ENCODE peak calls at places on chromosomes 6 and 20, in seven cellular contexts. J is right lobe of liver, S is lower lobe of right lung, O is colonic mucosa, W is Peyer's patch, T is heart right ventricle, D is H9. P is an unnamed sample.

GRCh38 chr20:45813006-45813340 is 529 bp downstream of the UBE2C start:
- DNase-seq in J (no peak), S (no peak), O (no peak), W (no peak), T (no peak), D (no peak), P (no peak)

GRCh38 chr6:33949877-33950831 is 146.4 kb upstream of the MLN start:
- DNase-seq in J (no peak), S (no peak), O (peak; percentile 71), W (no peak), T (no peak), D (no peak), P (peak; percentile 66)

GRCh38 chr6:107491059-107491609 is 1.2 kb downstream of the SOBP start:
- DNase-seq in J (peak; percentile 69), S (peak; percentile 63), O (peak; percentile 32), W (no peak), T (peak; percentile 78), D (peak; percentile 64), P (peak; percentile 65)

GRCh38 chr6:3382399-3383279 is 74.2 kb downstream of the SLC22A23 start:
- DNase-seq in J (no peak), S (no peak), O (peak; percentile 74), W (no peak), T (no peak), D (no peak), P (no peak)

GRCh38 chr20:11845311-11845710 is 72.4 kb upstream of the BTBD3 start:
- DNase-seq in J (no peak), S (no peak), O (no peak), W (no peak), T (no peak), D (no peak), P (no peak)

GRCh38 chr6:36655073-36655847 is 23.3 kb upstream of the CDKN1A start:
- DNase-seq in J (no peak), S (no peak), O (no peak), W (no peak), T (no peak), D (no peak), P (no peak)

GRCh38 chr20:20161611-20162010 is 109.3 kb downstream of the CFAP61 start:
- DNase-seq in J (no peak), S (no peak), O (no peak), W (no peak), T (no peak), D (no peak), P (no peak)

GRCh38 chr6:148179786-148180185 is 162.9 kb upstream of the SASH1 start:
- DNase-seq in J (no peak), S (no peak), O (no peak), W (no peak), T (no peak), D (no peak), P (no peak)

GRCh38 chr6:52904562-52905279 is 4.8 kb downstream of the GSTA3 start:
- DNase-seq in J (no peak), S (no peak), O (no peak), W (no peak), T (no peak), D (peak; percentile 66), P (no peak)

GRCh38 chr6:125245109-125245508 is 56.7 kb downstream of the HDDC2 start:
- DNase-seq in J (no peak), S (no peak), O (no peak), W (no peak), T (no peak), D (no peak), P (no peak)
- H3K9me3 ChIP-seq in J (no peaks in the 10 kb centered on the region), S (peaks cover 22% of the 10 kb centered on the region), O (no peaks in the 10 kb centered on the region), W (no peaks in the 10 kb centered on the region), T (peaks cover 5% of the 10 kb centered on the region), D (no peaks in the 10 kb centered on the region), P (peaks cover 20% of the 10 kb centered on the region)

GRCh38 chr20:41380551-41381262 is 14.1 kb upstream of the EMILIN3 start:
- DNase-seq in J (no peak), S (no peak), O (no peak), W (no peak), T (no peak), D (no peak), P (peak; percentile 25)
- TF ChIP-seq CTCF in J (no peak), S (no peak), O (no peak), W (no peak), T (no peak), D (no peak), P (no peak)

GRCh38 chr20:61988665-61989064 is 77.0 kb downstream of the TAF4 start:
- DNase-seq in J (no peak), S (no peak), O (no peak), W (no peak), T (no peak), D (no peak), P (peak; percentile 15)

GRCh38 chr20:61989741-61990140 is 75.9 kb downstream of the TAF4 start:
- DNase-seq in J (no peak), S (no peak), O (no peak), W (no peak), T (no peak), D (no peak), P (no peak)

GRCh38 chr20:61993058-61993457 is 72.6 kb downstream of the TAF4 start:
- DNase-seq in J (no peak), S (no peak), O (no peak), W (no peak), T (no peak), D (no peak), P (no peak)

GRCh38 chr20:61991476-61991875 is 74.2 kb downstream of the TAF4 start:
- DNase-seq in J (no peak), S (no peak), O (no peak), W (no peak), T (no peak), D (no peak), P (no peak)

DNA sequence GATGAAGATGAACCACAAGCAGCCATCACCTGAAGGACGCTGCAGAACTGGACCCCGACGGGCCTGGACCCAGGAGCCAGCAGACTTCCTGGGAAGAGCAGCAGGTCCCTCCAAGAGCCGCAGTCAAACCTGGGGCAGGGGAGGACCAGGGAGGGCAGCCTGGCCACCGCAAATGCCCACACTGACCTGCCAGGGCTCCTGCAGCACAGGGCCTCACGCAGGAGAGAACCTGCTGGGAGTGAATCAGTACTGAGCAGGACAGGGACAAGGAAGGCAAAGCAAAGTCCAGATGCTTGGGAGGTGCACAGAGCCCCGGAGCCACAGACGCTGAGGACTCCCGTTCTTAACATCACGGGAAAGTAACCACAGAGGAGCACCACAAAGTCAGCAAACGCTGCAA is 75.2 kb downstream of the TAF4 start:
- DNase-seq in J (no peak), S (no peak), O (no peak), W (no peak), T (no peak), D (no peak), P (peak; percentile 10)
- H3K9me3 ChIP-seq in J (no peaks in the 10 kb centered on the region), S (peaks cover 19% of the 10 kb centered on the region), O (no peaks in the 10 kb centered on the region), W (no peaks in the 10 kb centered on the region), T (no peaks in the 10 kb centered on the region), D (peaks cover 7% of the 10 kb centered on the region), P (peaks cover 9% of the 10 kb centered on the region)

GRCh38 chr6:66568271-66568670 is 861.2 kb upstream of the EYS start:
- DNase-seq in J (no peak), S (no peak), O (no peak), W (no peak), T (no peak), D (peak; percentile 43), P (no peak)
- TF ChIP-seq CTCF in J (no peak), S (no peak), O (no peak), W (no peak), T (no peak), D (peak; percentile 47), P (no peak)

GRCh38 chr20:44547419-44547818 is 25.5 kb upstream of the SERINC3 start:
- DNase-seq in J (no peak), S (no peak), O (peak; percentile 1), W (no peak), T (no peak), D (no peak), P (no peak)

GRCh38 chr20:44542902-44543301 is 21.0 kb upstream of the SERINC3 start:
- DNase-seq in J (no peak), S (no peak), O (peak; percentile 8), W (no peak), T (no peak), D (no peak), P (no peak)

GRCh38 chr20:44543345-44543744 is 21.5 kb upstream of the SERINC3 start:
- DNase-seq in J (no peak), S (no peak), O (peak; percentile 10), W (no peak), T (no peak), D (no peak), P (no peak)

GRCh38 chr20:44541957-44542356 is 20.1 kb upstream of the SERINC3 start:
- DNase-seq in J (no peak), S (no peak), O (peak; percentile 2), W (no peak), T (no peak), D (no peak), P (no peak)

GRCh38 chr20:44544178-44544719 is 22.4 kb upstream of the SERINC3 start:
- DNase-seq in J (no peak), S (no peak), O (peak; percentile 14), W (no peak), T (no peak), D (no peak), P (no peak)
- H3K9me3 ChIP-seq in J (no peaks in the 10 kb centered on the region), S (no peaks in the 10 kb centered on the region), O (no peaks in the 10 kb centered on the region), W (no peaks in the 10 kb centered on the region), T (no peaks in the 10 kb centered on the region), D (no peaks in the 10 kb centered on the region), P (no peaks in the 10 kb centered on the region)

DNA sequence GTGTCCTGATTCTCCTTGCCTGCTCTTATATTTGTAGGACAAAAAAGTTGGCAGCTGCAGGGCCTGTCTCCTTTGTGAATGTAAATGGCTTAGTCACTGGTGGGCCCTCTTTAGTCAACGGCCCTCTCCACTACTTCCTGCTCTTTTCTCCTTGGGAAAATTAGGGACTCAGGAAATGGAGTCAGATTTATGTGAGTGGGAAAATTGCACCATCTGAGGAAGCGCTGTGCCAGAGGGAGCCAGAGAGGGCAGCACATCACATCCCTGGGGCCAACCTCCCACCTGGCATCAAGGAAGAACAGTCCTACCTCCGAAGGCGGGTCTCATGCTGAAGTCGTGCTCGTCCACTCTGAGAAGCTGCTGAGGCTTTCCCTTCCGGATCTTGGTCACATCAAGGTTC is 15.6 kb downstream of the GABRR2 start:
- DNase-seq in J (no peak), S (no peak), O (no peak), W (no peak), T (no peak), D (peak; percentile 57), P (no peak)
- TF ChIP-seq CTCF in J (no peak), S (no peak), O (no peak), W (no peak), T (peak; percentile 22), D (peak; percentile 52), P (no peak)

DNA sequence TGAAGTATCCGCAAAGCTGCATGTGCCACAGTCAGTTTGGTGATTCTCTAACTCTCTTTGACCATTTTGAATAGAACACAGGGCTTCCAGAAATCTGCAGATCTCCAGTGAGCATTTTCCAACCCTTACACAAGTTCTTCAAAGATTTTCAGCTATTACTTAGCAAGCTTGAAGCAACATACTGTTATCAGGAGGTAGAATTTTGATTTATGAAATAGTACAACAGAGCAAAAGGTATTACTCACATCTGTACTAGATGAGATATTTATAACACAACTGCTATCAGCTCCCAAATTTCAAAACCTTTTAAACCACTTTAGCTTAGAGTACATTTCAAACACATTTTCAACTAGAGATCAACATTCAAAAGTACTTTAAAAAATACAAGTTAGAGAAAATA is 312.4 kb upstream of the ID4 start:
- DNase-seq in J (no peak), S (no peak), O (no peak), W (no peak), T (no peak), D (no peak), P (no peak)
- H3K9me3 ChIP-seq in J (no peaks in the 10 kb centered on the region), S (no peaks in the 10 kb centered on the region), O (no peaks in the 10 kb centered on the region), W (no peaks in the 10 kb centered on the region), T (no peaks in the 10 kb centered on the region), D (no peaks in the 10 kb centered on the region), P (no peaks in the 10 kb centered on the region)

P was measured in mucosa of descending colon.